ENCODE peak calls at places on chromosomes 13 and 19, in four cellular contexts. R, S, W and Y are unnamed samples.

GRCh38 chr19:56066152-56067023 is 54.7 kb downstream of the ZNF787 start:
- DNase-seq in R (no peak), W (peak), S (peak), Y (peak)

GRCh38 chr13:102227696-102228095 is 174.2 kb downstream of the FGF14 start:
- DNase-seq in S (no peak), W (no peak), R (no peak), Y (no peak)

GRCh38 chr19:45440873-45441654 is 17.3 kb upstream of the ERCC1 start:
- DNase-seq in R (peak), W (peak), S (no peak), Y (peak)

GRCh38 chr19:51986309-51987291 is at the start of gene ZNF350:
- DNase-seq in R (peak), W (peak), S (peak), Y (peak)

GRCh38 chr13:28558126-28558525 is 63.2 kb upstream of the FLT1 start:
- DNase-seq in S (no peak), R (peak), W (no peak), Y (peak)

GRCh38 chr13:113934576-113934975 is 39.3 kb downstream of the C13orf46 start:
- DNase-seq in S (no peak), W (no peak), R (no peak), Y (no peak)

GRCh38 chr19:4473708-4474503 is 1.8 kb downstream of the HDGFL2 start:
- DNase-seq in W (no peak), R (no peak), S (no peak), Y (no peak)

GRCh38 chr19:35025969-35026368 is 4.3 kb upstream of the SCN1B start:
- DNase-seq in S (no peak), R (no peak), W (no peak), Y (no peak)

GRCh38 chr13:70523622-70524021 is 415.4 kb upstream of the KLHL1 start:
- DNase-seq in W (no peak), R (no peak), S (no peak), Y (no peak)

GRCh38 chr13:29571876-29572570 is 23.5 kb downstream of the SLC7A1 start:
- DNase-seq in W (no peak), R (no peak), S (no peak), Y (no peak)

GRCh38 chr13:89375839-89376238 is 1704.7 kb downstream of the SLITRK5 start:
- DNase-seq in R (peak), W (no peak), S (no peak), Y (no peak)

GRCh38 chr13:59086147-59086546 is 1077.6 kb downstream of the DIAPH3 start:
- DNase-seq in W (no peak), S (no peak), R (peak), Y (peak)

GRCh38 chr13:24502567-24503375 is 9.8 kb downstream of the PARP4 start:
- DNase-seq in R (peak), S (no peak), W (no peak), Y (peak)

GRCh38 chr19:15199652-15200574 is 882 bp downstream of the NOTCH3 start:
- DNase-seq in S (no peak), W (peak), R (no peak), Y (peak)

GRCh38 chr19:32570081-32570785 is 10.8 kb upstream of the PDCD5 start:
- DNase-seq in S (peak), R (peak), W (peak), Y (peak)

GRCh38 chr13:52665325-52665724 is 12.7 kb downstream of the SUGT1 start:
- DNase-seq in R (peak), S (no peak), W (no peak), Y (no peak)

GRCh38 chr19:9934132-9934950 is 2.0 kb downstream of the OLFM2 start:
- DNase-seq in S (peak), R (peak), W (peak), Y (peak)

GRCh38 chr13:111116830-111117229 is 1.7 kb downstream of the ARHGEF7 start:
- DNase-seq in S (no peak), R (no peak), W (no peak), Y (no peak)

GRCh38 chr19:33245948-33246728 is 20.5 kb upstream of the SLC7A10 start:
- DNase-seq in W (no peak), R (no peak), S (no peak), Y (no peak)

GRCh38 chr13:113527272-113527958 is 36.9 kb upstream of the DCUN1D2 start:
- DNase-seq in S (no peak), W (no peak), R (no peak), Y (no peak)

GRCh38 chr19:6091771-6092291 is 18.5 kb downstream of the RFX2 start:
- DNase-seq in W (no peak), S (no peak), R (peak), Y (no peak)

GRCh38 chr13:73693215-73693614 is 441.0 kb downstream of the KLF12 start:
- DNase-seq in R (no peak), W (no peak), S (no peak), Y (no peak)

GRCh38 chr19:12365094-12365371 is 450 bp downstream of the ZNF442 start:
- DNase-seq in W (no peak), S (no peak), R (no peak), Y (peak)

GRCh38 chr19:13962738-13963602 is 10.7 kb downstream of the DCAF15 start:
- DNase-seq in S (no peak), R (no peak), W (no peak), Y (peak)

GRCh38 chr13:100176781-100177389 is 88.0 kb downstream of the PCCA start:
- DNase-seq in W (no peak), R (no peak), S (no peak), Y (no peak)

GRCh38 chr13:38265135-38265497 is 84.5 kb upstream of the UFM1 start:
- DNase-seq in S (no peak), W (no peak), R (no peak), Y (no peak)

GRCh38 chr19:2524840-2525723 is 49.2 kb downstream of the GADD45B start:
- DNase-seq in R (peak), W (no peak), S (no peak), Y (peak)

GRCh38 chr19:44664976-44665375 is 6.3 kb upstream of the CEACAM19 start:
- DNase-seq in S (no peak), W (no peak), R (no peak), Y (no peak)

GRCh38 chr19:13812544-13812943 is 17.3 kb downstream of the ZSWIM4 start:
- DNase-seq in S (no peak), R (no peak), W (no peak), Y (no peak)

GRCh38 chr13:113879017-113879416 is 15.1 kb upstream of the GAS6 start:
- DNase-seq in S (no peak), W (no peak), R (no peak), Y (no peak)

GRCh38 chr19:4454952-4455738 is 2.4 kb downstream of the UBXN6 start:
- DNase-seq in S (no peak), W (no peak), R (no peak), Y (no peak)

GRCh38 chr13:88000239-88000638 is 329.1 kb downstream of the SLITRK5 start:
- DNase-seq in W (no peak), R (peak), S (no peak), Y (no peak)